ENCODE peak calls at places on chromosomes 3 and 15, in nine cellular contexts. D is nephron progenitor cell; X is AG04450; S is activated CD8-positive, alpha-beta T cell treated with anti-CD3 and anti-CD28 coated beads for 36 hours; P is WERI-Rb-1; G is NB4; K is A549; V is brain microvascular endothelial cell; H is heart right ventricle. E is an unnamed sample.

GRCh38 chr3:25603703-25604102 is 61.0 kb downstream of the TOP2B start:
- DNase-seq in D (no peak), X (no peak), S (no peak), P (no peak), G (peak; percentile 88), K (no peak), V (peak; percentile 41), H (peak; percentile 37), E (no peak)

GRCh38 chr3:49257187-49257586 is 19.8 kb downstream of the C3orf62 start:
- DNase-seq in D (no peak), X (no peak), S (no peak), P (no peak), G (no peak), K (no peak), V (no peak), H (no peak), E (no peak)

GRCh38 chr3:99249627-99250026 is 348.1 kb upstream of the DCBLD2 start:
- DNase-seq in D (no peak), X (no peak), S (no peak), P (no peak), G (no peak), K (no peak), V (no peak), H (no peak), E (no peak)

GRCh38 chr15:40162552-40162951 is 1.7 kb downstream of the BUB1B start:
- DNase-seq in D (no peak), X (no peak), S (no peak), P (no peak), G (peak; percentile 22), K (no peak), V (no peak), H (no peak), E (no peak)

GRCh38 chr15:21262851-21263400 is 177.4 kb downstream of the POTEB3 start:
- DNase-seq in D (no peak), X (no peak), S (no peak), P (no peak), G (no peak), K (no peak), V (no peak), H (no peak), E (no peak)

GRCh38 chr3:17942856-17943255 is 200.4 kb upstream of the TBC1D5 start:
- DNase-seq in D (no peak), X (no peak), S (no peak), P (no peak), G (no peak), K (no peak), V (peak; percentile 29), H (no peak), E (no peak)

GRCh38 chr3:54264050-54264449 is 141.7 kb downstream of the CACNA2D3 start:
- DNase-seq in D (no peak), X (no peak), S (no peak), P (no peak), G (no peak), K (no peak), V (no peak), H (no peak), E (no peak)

GRCh38 chr3:48285675-48286074 is 44.8 kb downstream of the ZNF589 start:
- DNase-seq in D (no peak), X (no peak), S (no peak), P (no peak), G (no peak), K (no peak), V (no peak), H (no peak), E (no peak)

GRCh38 chr3:17995769-17996168 is 253.3 kb upstream of the TBC1D5 start:
- DNase-seq in D (no peak), X (no peak), S (peak; percentile 17), P (no peak), G (no peak), K (no peak), V (no peak), H (no peak), E (no peak)

GRCh38 chr3:159854500-159855124 is 134.0 kb upstream of the IL12A start:
- DNase-seq in D (no peak), X (peak; percentile 91), S (no peak), P (no peak), G (no peak), K (peak; percentile 42), V (peak; percentile 93), H (no peak), E (no peak)

GRCh38 chr3:149487598-149488197 is 13.2 kb downstream of the TM4SF4 start:
- DNase-seq in D (peak; percentile 46), X (no peak), S (peak; percentile 64), P (peak; percentile 50), G (peak; percentile 48), K (no peak), V (no peak), H (no peak), E (no peak)

GRCh38 chr3:110685630-110686029 is 386.0 kb upstream of the NECTIN3 start:
- DNase-seq in D (no peak), X (no peak), S (no peak), P (no peak), G (no peak), K (no peak), V (no peak), H (no peak), E (no peak)

GRCh38 chr3:164498917-164499316 is 579.4 kb downstream of the SI start:
- DNase-seq in D (no peak), X (no peak), S (no peak), P (no peak), G (no peak), K (no peak), V (no peak), H (no peak), E (no peak)

GRCh38 chr15:37581866-37582532 is 352.4 kb upstream of the TMCO5A start:
- DNase-seq in D (no peak), X (no peak), S (no peak), P (no peak), G (no peak), K (no peak), V (no peak), H (no peak), E (no peak)

GRCh38 chr15:69308949-69309348 is 10.2 kb downstream of the PAQR5 start:
- DNase-seq in D (no peak), X (no peak), S (no peak), P (no peak), G (no peak), K (no peak), V (no peak), H (no peak), E (no peak)

GRCh38 chr15:67023517-67024321 is 41.7 kb upstream of the SMAD3 start:
- DNase-seq in D (no peak), X (no peak), S (no peak), P (no peak), G (peak; percentile 18), K (no peak), V (no peak), H (no peak), E (no peak)

DNA sequence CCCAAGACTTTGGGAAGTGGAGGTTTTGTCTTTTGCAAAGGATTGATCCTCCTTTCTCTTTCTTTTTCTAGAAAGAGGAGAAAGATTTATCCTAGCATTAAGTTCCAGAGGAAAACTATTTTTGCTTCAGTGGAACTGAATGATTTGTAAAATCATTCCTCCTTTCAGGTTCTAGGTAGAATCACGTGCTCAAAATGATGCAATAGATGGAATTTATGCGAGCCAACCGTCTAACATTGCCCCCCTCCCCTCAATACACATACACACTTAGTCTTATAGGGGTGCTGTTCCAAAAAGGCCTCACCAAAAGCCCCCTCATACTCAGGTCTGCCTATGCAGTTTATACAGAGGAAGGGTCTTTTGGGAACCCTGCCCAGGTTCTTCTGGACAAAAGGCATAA is 85.3 kb downstream of the AQP9 start:
- DNase-seq in D (no peak), X (no peak), S (no peak), P (no peak), G (no peak), K (no peak), V (no peak), H (no peak), E (no peak)
- TF ChIP-seq CTCF in D (no peak), X (no peak), S (no peak), P (no peak), G (no peak), K (no peak), V (no peak), H (no peak), E (no peak)

GRCh38 chr3:102466001-102466400 is 31.2 kb downstream of the ZPLD1 start:
- DNase-seq in D (no peak), X (no peak), S (no peak), P (no peak), G (no peak), K (no peak), V (no peak), H (no peak), E (no peak)
- TF ChIP-seq CTCF in D (no peak), X (peak; percentile 12), S (no peak), P (no peak), G (no peak), K (no peak), V (peak; percentile 4), H (no peak), E (no peak)

GRCh38 chr15:71137138-71137518 is 21.9 kb downstream of the THSD4 start:
- DNase-seq in D (no peak), X (no peak), S (no peak), P (no peak), G (no peak), K (no peak), V (no peak), H (no peak), E (no peak)

GRCh38 chr15:71139264-71139663 is 24.0 kb downstream of the THSD4 start:
- DNase-seq in D (no peak), X (no peak), S (no peak), P (no peak), G (no peak), K (no peak), V (no peak), H (no peak), E (no peak)

GRCh38 chr15:71133734-71134464 is 18.6 kb downstream of the THSD4 start:
- DNase-seq in D (no peak), X (no peak), S (no peak), P (no peak), G (no peak), K (no peak), V (no peak), H (peak; percentile 42), E (no peak)

GRCh38 chr15:71138473-71138872 is 23.2 kb downstream of the THSD4 start:
- DNase-seq in D (no peak), X (no peak), S (no peak), P (no peak), G (no peak), K (no peak), V (no peak), H (no peak), E (no peak)

GRCh38 chr15:71136159-71137137 is 21.2 kb downstream of the THSD4 start:
- DNase-seq in D (no peak), X (peak; percentile 70), S (no peak), P (peak; percentile 33), G (peak; percentile 36), K (peak; percentile 70), V (peak; percentile 94), H (no peak), E (no peak)
- TF ChIP-seq CTCF in D (no peak), X (peak; percentile 36), S (no peak), P (no peak), G (no peak), K (no peak), V (peak; percentile 58), H (no peak), E (no peak)

DNA sequence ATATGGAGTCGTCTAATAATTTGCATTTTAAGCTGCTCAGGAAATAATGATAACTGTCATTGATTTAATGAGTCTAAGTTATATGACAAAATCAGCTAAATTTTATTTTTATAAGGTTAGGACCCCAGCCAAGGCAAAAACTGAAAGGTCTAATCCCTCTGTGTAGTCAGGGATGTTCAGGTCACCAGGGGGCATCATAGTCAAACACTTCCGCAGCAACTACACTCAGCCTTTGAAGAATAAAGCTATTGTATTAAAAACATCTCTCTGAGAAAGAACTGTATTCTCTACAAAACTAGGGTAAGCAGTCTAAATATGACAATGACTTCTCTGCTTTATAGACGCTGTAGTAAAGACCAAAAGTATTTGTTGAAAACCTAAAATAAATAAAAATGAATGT is 15.0 kb downstream of the INTS14 start:
- DNase-seq in D (no peak), X (no peak), S (peak; percentile 23), P (peak; percentile 18), G (peak; percentile 28), K (peak; percentile 62), V (no peak), H (no peak), E (no peak)
- TF ChIP-seq CTCF in D (no peak), X (peak; percentile 41), S (no peak), P (peak; percentile 51), G (peak; percentile 27), K (peak; percentile 63), V (peak; percentile 55), H (peak; percentile 24), E (no peak)